ENCODE peak calls at places on chromosome 6, in five cellular contexts. G is IMR-90, W is stomach, P is adipocyte, S is A549. R is an unnamed sample.

GRCh38 chr6:72787521-72788031 is 165.7 kb downstream of the KCNQ5 start:
- DNase-seq in G (peak; percentile 78), W (no peak), P (peak; percentile 93), S (peak; percentile 47), R (peak; percentile 86)

GRCh38 chr6:85679445-85680123 is 36.9 kb upstream of the SYNCRIP start:
- DNase-seq in G (no peak), W (no peak), P (peak; percentile 27), S (no peak), R (no peak)

GRCh38 chr6:106519460-106520394 is 109.6 kb downstream of the RTN4IP1 start:
- DNase-seq in G (peak; percentile 95), W (peak; percentile 50), P (peak; percentile 84), S (peak; percentile 27), R (peak; percentile 97)

GRCh38 chr6:133610271-133610840 is 278.6 kb upstream of the TCF21 start:
- DNase-seq in G (peak; percentile 75), W (no peak), P (peak; percentile 28), S (peak; percentile 76), R (peak; percentile 70)

GRCh38 chr6:117951783-117952182 is 44.7 kb downstream of the SLC35F1 start:
- DNase-seq in G (no peak), W (no peak), P (no peak), S (no peak), R (no peak)

GRCh38 chr6:76814496-76815458 is 648.5 kb downstream of the HTR1B start:
- DNase-seq in G (no peak), W (no peak), P (peak; percentile 43), S (no peak), R (no peak)

GRCh38 chr6:21064716-21065340 is 528.7 kb upstream of the SOX4 start:
- DNase-seq in G (no peak), W (no peak), P (peak; percentile 49), S (no peak), R (no peak)

GRCh38 chr6:106510090-106510970 is 119.0 kb downstream of the RTN4IP1 start:
- DNase-seq in G (no peak), W (peak; percentile 76), P (peak; percentile 77), S (peak; percentile 48), R (peak; percentile 71)

GRCh38 chr6:75449625-75450206 is 43.9 kb downstream of the FILIP1 start:
- DNase-seq in G (peak; percentile 79), W (no peak), P (peak; percentile 72), S (peak; percentile 31), R (peak; percentile 56)

GRCh38 chr6:166678426-166678825 is 51.4 kb upstream of the RPS6KA2 start:
- DNase-seq in G (peak; percentile 63), W (peak; percentile 50), P (no peak), S (peak; percentile 75), R (no peak)

GRCh38 chr6:33375143-33375649 is 16.4 kb upstream of the KIFC1 start:
- DNase-seq in G (peak; percentile 84), W (peak; percentile 76), P (peak; percentile 94), S (peak; percentile 25), R (peak; percentile 95)
- H3K4me3 ChIP-seq in G (no peak overlapping the region), W (no peak overlapping the region), P (peak overlapping the region; percentile 64), S (no peak overlapping the region), R (no peak overlapping the region)

GRCh38 chr6:169622618-169623017 is 79.2 kb downstream of the WDR27 start:
- DNase-seq in G (peak; percentile 23), W (no peak), P (no peak), S (no peak), R (no peak)

GRCh38 chr6:169623975-169624374 is 77.9 kb downstream of the WDR27 start:
- DNase-seq in G (no peak), W (no peak), P (no peak), S (no peak), R (no peak)

GRCh38 chr6:169621311-169621710 is 80.5 kb downstream of the WDR27 start:
- DNase-seq in G (no peak), W (no peak), P (no peak), S (no peak), R (no peak)

GRCh38 chr6:169624785-169625184 is 77.0 kb downstream of the WDR27 start:
- DNase-seq in G (no peak), W (no peak), P (no peak), S (no peak), R (no peak)

DNA sequence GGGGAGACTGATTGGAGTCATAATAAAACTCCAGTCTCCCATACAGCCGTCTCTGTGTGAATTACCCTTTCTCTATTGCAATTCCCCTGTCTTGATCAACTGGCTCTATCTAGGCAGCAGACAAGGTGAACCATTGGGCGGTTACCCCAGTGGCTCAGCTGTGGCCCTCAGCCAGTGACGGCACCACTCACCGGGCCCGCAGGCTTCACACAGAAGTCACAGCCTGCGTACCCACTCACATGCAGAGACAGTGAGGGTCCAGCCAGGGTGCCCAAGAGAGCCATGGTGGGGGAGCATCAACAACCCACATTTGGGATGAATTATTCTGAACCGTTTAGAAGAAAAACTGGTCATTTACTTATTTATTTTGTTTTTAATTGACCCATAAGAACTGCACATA is 78.5 kb downstream of the WDR27 start:
- DNase-seq in G (no peak), W (no peak), P (no peak), S (no peak), R (no peak)
- H3K4me3 ChIP-seq in G (no peak overlapping the region), W (no peak overlapping the region), P (no peak overlapping the region), S (no peak overlapping the region), R (no peak overlapping the region)

GRCh38 chr6:29016559-29017427 is 11.7 kb upstream of the ZNF311 start:
- DNase-seq in G (peak; percentile 76), W (peak; percentile 88), P (peak; percentile 91), S (peak; percentile 83), R (peak; percentile 90)

GRCh38 chr6:29021434-29021833 is 16.3 kb upstream of the ZNF311 start:
- DNase-seq in G (no peak), W (no peak), P (no peak), S (no peak), R (no peak)

GRCh38 chr6:29014729-29015608 is 9.9 kb upstream of the ZNF311 start:
- DNase-seq in G (no peak), W (no peak), P (no peak), S (no peak), R (no peak)

GRCh38 chr6:29019629-29020028 is 14.5 kb upstream of the ZNF311 start:
- DNase-seq in G (no peak), W (no peak), P (no peak), S (no peak), R (no peak)

GRCh38 chr6:29017428-29017802 is 12.3 kb upstream of the ZNF311 start:
- DNase-seq in G (no peak), W (no peak), P (no peak), S (no peak), R (no peak)
- H3K4me3 ChIP-seq in G (no peak overlapping the region), W (peak overlapping the region; percentile 61), P (no peak overlapping the region), S (no peak overlapping the region), R (no peak overlapping the region)

DNA sequence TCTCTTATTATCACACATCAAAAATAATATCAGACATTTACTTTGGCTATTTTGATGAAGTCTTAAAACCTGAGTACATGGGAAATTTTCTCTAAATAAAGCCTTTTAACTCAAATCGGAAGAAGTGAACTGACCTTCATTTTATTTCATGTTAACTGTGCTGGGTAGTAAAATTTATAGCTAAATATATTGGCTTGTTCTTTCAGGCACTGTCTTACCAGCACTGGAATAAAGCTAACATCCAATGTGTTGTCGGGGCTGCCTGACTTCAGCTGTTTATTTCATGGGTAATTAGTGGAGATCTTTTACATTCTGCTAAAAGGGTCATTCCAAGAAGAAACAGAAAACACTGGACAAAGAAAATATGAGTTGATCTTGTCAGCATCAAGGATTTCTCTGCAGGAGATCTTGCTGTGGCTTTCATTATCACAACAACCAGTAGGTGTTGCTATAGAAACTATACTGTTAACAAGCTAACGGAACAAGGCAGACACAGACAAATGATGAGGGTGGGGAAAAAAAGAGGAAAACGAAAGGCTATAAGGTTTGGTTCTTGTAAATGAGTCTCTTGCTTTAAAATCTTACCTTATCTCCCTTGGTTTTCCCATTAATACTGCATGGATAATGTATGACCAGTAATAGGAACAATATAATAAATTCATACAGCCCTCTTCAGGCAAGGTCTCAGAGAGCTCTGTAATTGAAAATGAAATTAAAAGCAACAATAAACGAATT is 206.9 kb downstream of the SIM1 start:
- DNase-seq in G (peak; percentile 68), W (no peak), P (peak; percentile 70), S (peak; percentile 58), R (peak; percentile 62)
- H3K4me3 ChIP-seq in G (peak overlapping the region; percentile 1), W (no peak overlapping the region), P (no peak overlapping the region), S (peak overlapping the region; percentile 10), R (no peak overlapping the region)

GRCh38 chr6:40353197-40353966 is 233.8 kb downstream of the LRFN2 start:
- DNase-seq in G (no peak), W (no peak), P (no peak), S (no peak), R (no peak)
- H3K4me3 ChIP-seq in G (no peak overlapping the region), W (no peak overlapping the region), P (no peak overlapping the region), S (no peak overlapping the region), R (no peak overlapping the region)

GRCh38 chr6:46393940-46394337 is 97.3 kb downstream of the RCAN2 start:
- DNase-seq in G (no peak), W (no peak), P (no peak), S (no peak), R (no peak)

GRCh38 chr6:46392294-46392693 is 99.0 kb downstream of the RCAN2 start:
- DNase-seq in G (no peak), W (no peak), P (no peak), S (no peak), R (no peak)

GRCh38 chr6:46393161-46393939 is 97.9 kb downstream of the RCAN2 start:
- DNase-seq in G (no peak), W (peak; percentile 31), P (no peak), S (no peak), R (no peak)

GRCh38 chr6:46395530-46395929 is 95.7 kb downstream of the RCAN2 start:
- DNase-seq in G (no peak), W (no peak), P (no peak), S (no peak), R (no peak)

DNA sequence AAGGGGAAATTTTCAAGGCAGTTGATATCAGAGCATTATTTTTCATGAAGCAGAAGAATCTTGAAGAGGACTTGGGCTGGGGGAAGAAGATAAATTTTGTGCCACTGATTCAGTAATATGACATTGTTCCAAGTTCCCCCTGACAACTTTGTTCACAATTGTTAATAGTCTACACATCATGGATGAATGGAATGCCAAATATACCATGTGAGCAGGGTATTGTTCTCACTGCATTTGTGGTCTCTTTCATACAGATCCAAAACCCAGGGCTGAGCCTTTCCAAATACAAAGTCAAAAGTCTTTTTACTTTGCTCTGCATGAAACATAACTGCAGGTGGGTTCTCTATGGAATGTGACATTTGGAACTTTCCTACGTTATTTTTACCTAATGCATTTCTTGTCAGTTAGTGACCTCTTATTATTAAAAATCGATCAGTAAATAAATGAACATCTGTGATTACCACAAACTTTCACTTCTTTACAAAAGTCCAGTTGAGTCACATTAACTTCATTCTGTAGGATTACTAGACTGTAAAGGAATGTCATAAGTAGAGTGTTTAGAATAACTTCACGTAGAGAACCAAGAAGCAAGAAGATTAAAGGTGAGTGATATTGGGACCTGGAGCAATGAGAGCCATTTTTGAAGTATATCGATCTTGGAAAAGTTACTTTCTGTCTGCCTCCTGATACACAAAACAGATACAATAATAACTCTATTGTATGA is 100.9 kb downstream of the RCAN2 start:
- DNase-seq in G (no peak), W (no peak), P (no peak), S (no peak), R (no peak)
- H3K4me3 ChIP-seq in G (no peak overlapping the region), W (no peak overlapping the region), P (no peak overlapping the region), S (no peak overlapping the region), R (no peak overlapping the region)